ENCODE peak calls at places on chromosomes 6 and 20, in five cellular contexts. F, C, A, S and Y are unnamed samples. For H3K4me1, the result is how much of the 10 kb centered on the place peaks cover.

GRCh38 chr6:20367716-20368485 is 33.8 kb upstream of the E2F3 start:
- DNase-seq in F (no peak), C (no peak), A (no peak), S (no peak), Y (no peak)

GRCh38 chr6:81853975-81854374 is 101.5 kb upstream of the TENT5A start:
- DNase-seq in F (no peak), C (no peak), A (no peak), S (no peak), Y (no peak)

GRCh38 chr6:70423189-70424133 is 10.2 kb downstream of the FAM135A start:
- DNase-seq in F (no peak), C (no peak), A (no peak), S (no peak), Y (no peak)

GRCh38 chr6:16519265-16520242 is 241.7 kb downstream of the ATXN1 start:
- DNase-seq in F (no peak), C (no peak), A (no peak), S (peak), Y (peak)

GRCh38 chr6:20200761-20201160 is 11.5 kb downstream of the MBOAT1 start:
- DNase-seq in F (no peak), C (no peak), A (no peak), S (no peak), Y (peak)

GRCh38 chr20:61451009-61451408 is 198.9 kb downstream of the CDH4 start:
- DNase-seq in F (no peak), C (no peak), A (no peak), S (no peak), Y (no peak)

GRCh38 chr6:162684961-162685360 is 42.6 kb downstream of the PRKN start:
- DNase-seq in F (no peak), C (no peak), A (no peak), S (no peak), Y (no peak)

GRCh38 chr6:32876603-32877002 is 22.6 kb downstream of the PSMB9 start:
- DNase-seq in F (no peak), C (no peak), A (no peak), S (no peak), Y (no peak)

GRCh38 chr20:64091762-64092161 is 7.6 kb upstream of the LKAAEAR1 start:
- DNase-seq in F (no peak), C (no peak), A (no peak), S (no peak), Y (no peak)

GRCh38 chr20:23200914-23201313 is 114.8 kb upstream of the CD93 start:
- DNase-seq in F (no peak), C (peak), A (no peak), S (peak), Y (peak)

GRCh38 chr20:17910828-17911294 is 57.7 kb downstream of the SNX5 start:
- DNase-seq in F (peak), C (no peak), A (peak), S (no peak), Y (peak)

GRCh38 chr6:46367365-46367764 is 123.9 kb downstream of the RCAN2 start:
- DNase-seq in F (no peak), C (no peak), A (no peak), S (no peak), Y (no peak)

GRCh38 chr20:50788045-50788867 is 6.6 kb upstream of the BCAS4 start:
- DNase-seq in F (no peak), C (peak), A (no peak), S (peak), Y (peak)

GRCh38 chr20:60968853-60969720 is 283.0 kb upstream of the CDH4 start:
- DNase-seq in F (no peak), C (no peak), A (no peak), S (no peak), Y (no peak)

GRCh38 chr6:100745419-100746041 is 135.6 kb downstream of the ASCC3 start:
- DNase-seq in F (no peak), C (no peak), A (no peak), S (no peak), Y (no peak)

GRCh38 chr6:108746411-108746810 is 101.8 kb upstream of the ARMC2 start:
- DNase-seq in F (no peak), C (no peak), A (no peak), S (no peak), Y (peak)

GRCh38 chr6:30844118-30844535 is 40.2 kb upstream of the DDR1 start:
- DNase-seq in F (no peak), C (no peak), A (no peak), S (no peak), Y (peak)

GRCh38 chr6:30845183-30845582 is 39.1 kb upstream of the DDR1 start:
- DNase-seq in F (no peak), C (no peak), A (no peak), S (no peak), Y (no peak)

GRCh38 chr6:30849903-30850651 is 34.2 kb upstream of the DDR1 start:
- DNase-seq in F (no peak), C (no peak), A (no peak), S (no peak), Y (no peak)

GRCh38 chr6:30847971-30848441 is 36.3 kb upstream of the DDR1 start:
- DNase-seq in F (no peak), C (no peak), A (no peak), S (no peak), Y (no peak)

GRCh38 chr6:30847421-30847970 is 36.8 kb upstream of the DDR1 start:
- DNase-seq in F (no peak), C (peak), A (no peak), S (no peak), Y (no peak)
- H3K4me1 ChIP-seq in F (under half), C (under half), A (under half), S (under half), Y (under half)

DNA sequence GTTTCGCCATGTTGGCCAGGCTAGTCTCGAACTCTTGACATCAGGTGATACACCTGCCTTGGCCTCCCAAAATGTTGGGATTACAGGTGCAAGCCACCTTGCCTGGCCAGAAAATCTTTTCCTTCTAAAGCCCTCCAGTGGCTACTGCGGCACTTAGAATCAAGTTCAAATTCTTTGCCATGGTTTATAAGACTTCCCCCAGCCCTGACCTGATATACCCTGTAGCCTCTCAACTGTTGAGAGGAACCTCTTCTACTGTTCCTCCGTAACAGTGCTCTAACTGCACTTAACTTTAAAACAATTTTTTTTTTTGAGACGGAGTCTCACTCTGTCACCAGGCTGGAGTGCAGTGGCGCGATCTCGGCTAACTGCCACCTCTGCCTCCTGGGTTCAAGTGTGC is 235.6 kb downstream of the BCAS1 start:
- DNase-seq in F (no peak), C (no peak), A (no peak), S (no peak), Y (no peak)
- H3K27ac ChIP-seq in F (no peak), C (no peak), A (no peak), S (no peak), Y (no peak)

GRCh38 chr20:37759761-37760209 is 66.0 kb downstream of the CTNNBL1 start:
- DNase-seq in F (no peak), C (no peak), A (no peak), S (no peak), Y (no peak)

GRCh38 chr20:37756234-37756633 is 62.4 kb downstream of the CTNNBL1 start:
- DNase-seq in F (no peak), C (no peak), A (no peak), S (no peak), Y (no peak)

GRCh38 chr20:37758332-37758731 is 64.5 kb downstream of the CTNNBL1 start:
- DNase-seq in F (no peak), C (no peak), A (peak), S (no peak), Y (no peak)

GRCh38 chr20:37755665-37756064 is 61.8 kb downstream of the CTNNBL1 start:
- DNase-seq in F (no peak), C (no peak), A (peak), S (no peak), Y (no peak)

GRCh38 chr20:37757550-37757949 is 63.7 kb downstream of the CTNNBL1 start:
- DNase-seq in F (no peak), C (no peak), A (no peak), S (no peak), Y (no peak)
- TF ChIP-seq CTCF in F (no peak), C (no peak), A (peak), S (no peak), Y (no peak)

GRCh38 chr6:37546141-37546871 is 46.6 kb upstream of the CCDC167 start:
- DNase-seq in F (no peak), C (no peak), A (no peak), S (no peak), Y (no peak)
- H3K4me1 ChIP-seq in F (under half), C (under half), A (under half), S (under half), Y (under half)

DNA sequence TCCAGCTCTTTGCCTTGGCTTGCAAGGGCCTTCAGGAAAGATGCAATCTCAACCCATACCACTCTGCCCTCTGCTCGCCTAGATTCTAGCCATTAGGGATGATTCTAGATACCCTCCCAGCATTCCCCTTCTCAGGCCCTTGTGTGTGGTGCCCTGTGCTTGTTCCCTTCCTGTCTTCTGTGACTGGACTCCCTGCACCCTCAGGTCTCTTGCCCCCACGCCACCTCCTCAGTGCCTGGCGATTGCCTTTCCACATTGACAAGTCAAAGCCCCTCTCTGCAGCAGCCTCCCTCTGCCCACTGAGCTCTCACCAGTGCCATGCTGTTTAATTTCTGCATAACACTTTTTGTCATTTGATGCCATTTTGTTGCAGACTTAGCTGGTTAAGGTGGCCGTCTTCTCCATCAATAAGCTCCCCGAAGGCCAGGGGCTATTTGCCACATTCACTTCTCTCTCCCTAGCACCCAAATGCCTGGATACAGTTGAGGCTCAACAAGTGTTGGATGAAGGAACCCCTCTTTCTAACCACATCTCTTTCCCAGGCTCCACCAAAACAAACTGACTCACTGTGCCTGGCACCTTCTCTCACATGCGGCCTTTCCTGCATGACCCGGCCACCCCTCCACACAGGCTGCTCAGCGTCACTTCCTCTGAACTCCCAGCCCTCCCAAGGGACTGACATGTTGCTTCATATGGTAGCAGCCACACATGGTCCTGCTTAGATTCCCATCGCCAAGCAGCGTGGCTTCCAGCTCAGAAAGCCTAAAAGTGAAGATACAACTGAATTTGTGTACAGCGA is 4.6 kb upstream of the TXNDC5 start:
- DNase-seq in F (peak), C (no peak), A (peak), S (no peak), Y (peak)
- H3K27ac ChIP-seq in F (peak), C (no peak), A (peak), S (no peak), Y (no peak)